ENCODE peak calls at places on chromosomes 6 and 20, in four cellular contexts. I, R, B and J are unnamed samples.

GRCh38 chr6:5813625-5814027 is 193.1 kb downstream of the NRN1 start:
- DNase-seq in I (no peak), R (no peak), B (no peak), J (no peak)

GRCh38 chr20:39851459-39851858 is 837.6 kb downstream of the MAFB start:
- DNase-seq in I (peak; percentile 85), R (no peak), B (no peak), J (no peak)

GRCh38 chr6:125507987-125508655 is 206.4 kb upstream of the HDDC2 start:
- DNase-seq in I (no peak), R (no peak), B (peak; percentile 45), J (no peak)

GRCh38 chr6:273441-274111 is 18.7 kb upstream of the DUSP22 start:
- DNase-seq in I (no peak), R (no peak), B (no peak), J (peak; percentile 92)

GRCh38 chr6:22821664-22822320 is 252.4 kb downstream of the HDGFL1 start:
- DNase-seq in I (peak; percentile 61), R (no peak), B (no peak), J (peak; percentile 64)

GRCh38 chr6:127391019-127391974 is 47.9 kb upstream of the ECHDC1 start:
- DNase-seq in I (no peak), R (no peak), B (no peak), J (no peak)

GRCh38 chr20:8449120-8449519 is 317.1 kb downstream of the PLCB1 start:
- DNase-seq in I (peak; percentile 28), R (no peak), B (no peak), J (no peak)

GRCh38 chr6:132751828-132752227 is 5.9 kb downstream of the VNN2 start:
- DNase-seq in I (no peak), R (no peak), B (no peak), J (no peak)

GRCh38 chr6:100455230-100456124 is 9.2 kb downstream of the SIM1 start:
- DNase-seq in I (no peak), R (no peak), B (no peak), J (no peak)

GRCh38 chr6:11536795-11537194 is 754 bp upstream of the TMEM170B start:
- DNase-seq in I (no peak), R (no peak), B (no peak), J (no peak)

GRCh38 chr6:149766156-149766768 is 16.7 kb downstream of the PCMT1 start:
- DNase-seq in I (peak; percentile 61), R (no peak), B (peak; percentile 82), J (peak; percentile 70)

GRCh38 chr6:106547961-106548453 is 81.3 kb downstream of the RTN4IP1 start:
- DNase-seq in I (peak; percentile 85), R (no peak), B (peak; percentile 41), J (peak; percentile 75)

GRCh38 chr20:6626805-6627204 is 140.7 kb upstream of the BMP2 start:
- DNase-seq in I (no peak), R (no peak), B (no peak), J (no peak)

GRCh38 chr6:164751395-164751794 is 558.0 kb downstream of the C6orf118 start:
- DNase-seq in I (no peak), R (no peak), B (no peak), J (no peak)

GRCh38 chr6:72286911-72287311 is 335.0 kb upstream of the KCNQ5 start:
- DNase-seq in I (peak; percentile 75), R (no peak), B (peak; percentile 31), J (peak; percentile 18)

GRCh38 chr20:6767536-6768227 is at the start of gene BMP2:
- DNase-seq in I (peak; percentile 50), R (peak; percentile 77), B (no peak), J (no peak)

GRCh38 chr20:41182296-41183212 is 45.2 kb downstream of the PLCG1 start:
- DNase-seq in I (no peak), R (no peak), B (no peak), J (no peak)

GRCh38 chr6:157219201-157220200 is 103.8 kb downstream of the TMEM242 start:
- DNase-seq in I (peak; percentile 63), R (no peak), B (peak; percentile 26), J (peak; percentile 25)

GRCh38 chr6:43771210-43771857 is 1.3 kb downstream of the VEGFA start:
- DNase-seq in I (peak; percentile 45), R (peak; percentile 75), B (no peak), J (no peak)

GRCh38 chr6:37889015-37889885 is 69.7 kb downstream of the ZFAND3 start:
- DNase-seq in I (no peak), R (no peak), B (no peak), J (no peak)

GRCh38 chr6:38079537-38079936 is 260.0 kb downstream of the ZFAND3 start:
- DNase-seq in I (peak; percentile 18), R (no peak), B (no peak), J (no peak)

GRCh38 chr20:699811-700338 is 24.3 kb upstream of the SCRT2 start:
- DNase-seq in I (no peak), R (peak; percentile 89), B (no peak), J (no peak)

GRCh38 chr20:37656945-37657344 is 36.9 kb upstream of the CTNNBL1 start:
- DNase-seq in I (no peak), R (no peak), B (no peak), J (no peak)

GRCh38 chr6:29739136-29739881 is 16.1 kb downstream of the HLA-F start:
- DNase-seq in I (peak; percentile 21), R (no peak), B (no peak), J (no peak)

GRCh38 chr6:21393426-21394165 is 200.0 kb upstream of the SOX4 start:
- DNase-seq in I (no peak), R (no peak), B (no peak), J (no peak)

GRCh38 chr6:33000053-33000452 is 9.3 kb downstream of the HLA-DOA start:
- DNase-seq in I (no peak), R (no peak), B (no peak), J (no peak)

GRCh38 chr6:27650620-27651370 is 177.9 kb upstream of the ZNF184 start:
- DNase-seq in I (peak; percentile 35), R (no peak), B (no peak), J (no peak)
- H3K4me3 ChIP-seq in I (no peak overlapping the region), R (no peak overlapping the region), B (no peak overlapping the region), J (no peak overlapping the region)

DNA sequence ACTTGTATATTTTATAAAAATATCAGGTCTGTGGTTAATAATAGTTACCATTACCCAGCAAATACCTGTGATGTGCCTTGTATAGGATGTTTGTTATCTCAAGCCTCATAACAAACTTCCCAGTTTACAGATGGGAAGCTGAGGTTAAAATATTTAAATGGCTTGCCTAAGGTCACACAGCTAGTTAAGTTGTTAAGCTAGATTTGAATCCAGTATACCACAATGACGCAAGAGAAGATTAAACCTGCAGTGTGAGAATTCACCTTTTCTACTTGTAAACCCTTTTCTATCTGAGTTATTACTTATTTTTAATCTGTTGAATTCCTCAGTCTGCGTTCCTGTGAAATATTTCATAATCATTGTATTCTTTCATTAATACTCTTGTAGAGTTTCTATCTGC is 4.9 kb downstream of the DSP start:
- DNase-seq in I (no peak), R (no peak), B (no peak), J (no peak)
- H3K4me3 ChIP-seq in I (no peak overlapping the region), R (no peak overlapping the region), B (no peak overlapping the region), J (no peak overlapping the region)

GRCh38 chr6:148760568-148761531 is 14.0 kb downstream of the UST start:
- DNase-seq in I (peak; percentile 92), R (no peak), B (peak; percentile 84), J (peak; percentile 98)
- H3K4me3 ChIP-seq in I (peak overlapping the region; percentile 21), R (no peak overlapping the region), B (peak overlapping the region; percentile 25), J (peak overlapping the region; percentile 37)

DNA sequence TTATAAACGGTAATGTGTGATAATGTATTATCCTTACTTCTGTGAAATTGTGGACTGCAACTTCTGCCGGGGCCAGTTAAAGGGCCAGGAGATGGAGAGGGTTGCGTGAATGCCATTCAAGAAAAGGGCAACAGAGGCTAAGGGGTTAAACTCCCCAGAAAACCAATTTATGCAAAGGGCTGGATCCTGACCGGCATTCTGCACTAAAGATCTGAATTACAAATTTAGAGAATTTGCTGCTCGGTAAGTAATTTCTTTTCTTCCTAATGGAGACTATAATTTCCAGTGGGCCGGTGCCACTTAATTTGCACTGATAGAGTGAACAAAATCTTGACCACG is 130.1 kb downstream of the BCAS1 start:
- DNase-seq in I (no peak), R (no peak), B (no peak), J (no peak)
- H3K4me3 ChIP-seq in I (no peak overlapping the region), R (no peak overlapping the region), B (peak overlapping the region; percentile 9), J (no peak overlapping the region)

DNA sequence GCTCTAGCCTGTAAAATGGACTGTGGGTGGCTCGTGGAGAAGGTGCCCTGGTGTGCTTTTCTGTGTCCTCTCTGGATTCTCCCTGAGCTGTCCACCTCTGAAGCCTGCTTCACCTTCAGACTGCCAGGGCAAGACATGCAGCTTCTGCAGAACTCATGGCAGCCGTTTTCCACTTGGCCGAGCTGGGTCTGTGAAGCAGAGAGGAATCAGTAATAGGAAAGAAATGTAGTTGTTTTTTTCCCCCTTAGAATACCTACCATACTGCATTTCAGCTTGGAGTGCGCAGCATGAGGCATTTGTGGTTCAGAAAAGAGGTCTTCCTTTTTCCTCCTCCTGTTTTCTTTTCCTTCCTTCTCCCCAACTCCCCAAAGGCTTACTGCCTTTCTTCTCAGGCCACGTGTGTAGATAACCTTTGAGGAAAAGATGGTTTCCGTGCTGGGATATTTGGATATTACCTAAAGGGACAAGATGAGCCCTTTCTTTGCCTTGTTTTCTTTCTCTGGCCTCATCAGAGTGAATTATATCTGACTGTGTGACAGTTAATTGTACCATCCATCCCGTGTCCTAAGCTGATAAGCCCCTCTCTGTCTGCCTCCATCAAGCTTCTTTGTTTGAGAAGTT is 39.4 kb downstream of the RREB1 start:
- DNase-seq in I (no peak), R (no peak), B (no peak), J (no peak)
- H3K4me3 ChIP-seq in I (no peak overlapping the region), R (no peak overlapping the region), B (no peak overlapping the region), J (no peak overlapping the region)

GRCh38 chr20:62739067-62739466 is 30.4 kb downstream of the NTSR1 start:
- DNase-seq in I (no peak), R (peak; percentile 17), B (no peak), J (no peak)
- H3K4me3 ChIP-seq in I (no peak overlapping the region), R (no peak overlapping the region), B (no peak overlapping the region), J (no peak overlapping the region)